ENCODE peak calls at places on chromosomes 12 and 14, in seven cellular contexts. J is adrenal gland, X is sigmoid colon, Z is A549, V is tibial nerve, H is uterus, M is breast epithelium. A is an unnamed sample. For H3K4me1, the result is how much of the 10 kb centered on the place peaks cover.

GRCh38 chr12:50732591-50732990 is 31.3 kb upstream of the ATF1 start:
- DNase-seq in H (no peak), V (no peak), Z (peak), J (peak), X (no peak), M (no peak), A (no peak)

GRCh38 chr12:19031032-19031431 is 98.5 kb upstream of the PLEKHA5 start:
- DNase-seq in M (no peak), H (no peak), X (no peak), V (no peak), Z (peak), J (no peak), A (no peak)

GRCh38 chr12:13534645-13535398 is 338.3 kb downstream of the EMP1 start:
- DNase-seq in X (peak), M (no peak), Z (peak), V (peak), H (peak), J (peak), A (peak)

GRCh38 chr14:64035143-64035542 is 182.3 kb downstream of the SYNE2 start:
- DNase-seq in V (no peak), X (no peak), J (no peak), H (no peak), M (no peak), Z (no peak), A (no peak)

GRCh38 chr12:118061011-118061875 is at the start of gene WSB2:
- DNase-seq in X (peak), Z (peak), V (peak), H (peak), J (peak), M (peak), A (peak)

GRCh38 chr14:58796636-58797429 is 159.1 kb downstream of the DACT1 start:
- DNase-seq in M (no peak), Z (no peak), H (no peak), J (no peak), X (no peak), V (no peak), A (no peak)

GRCh38 chr12:92408072-92408900 is 262.6 kb upstream of the BTG1 start:
- DNase-seq in Z (peak), H (no peak), X (no peak), J (peak), M (no peak), V (no peak), A (peak)

GRCh38 chr12:120737557-120738251 is 12.1 kb downstream of the ACADS start:
- DNase-seq in J (no peak), H (no peak), X (no peak), Z (no peak), M (no peak), V (no peak), A (no peak)

GRCh38 chr12:72346331-72346944 is 74.3 kb downstream of the TRHDE start:
- DNase-seq in Z (peak), V (peak), M (no peak), X (no peak), J (peak), H (peak), A (no peak)

GRCh38 chr14:21072781-21073339 is 2.8 kb downstream of the ARHGEF40 start:
- DNase-seq in V (no peak), M (no peak), H (no peak), Z (no peak), X (no peak), J (no peak), A (no peak)

GRCh38 chr12:69028941-69029729 is 96.2 kb upstream of the CPM start:
- DNase-seq in M (no peak), Z (no peak), J (no peak), X (no peak), H (no peak), V (no peak), A (no peak)

GRCh38 chr12:53231859-53232640 is at the start of gene RARG:
- DNase-seq in J (peak), Z (peak), X (peak), H (peak), V (peak), M (peak), A (no peak)

GRCh38 chr14:93683241-93683640 is 105.0 kb downstream of the PRIMA1 start:
- DNase-seq in X (no peak), H (no peak), J (no peak), V (no peak), Z (peak), M (no peak), A (no peak)

GRCh38 chr14:36132826-36133225 is 43.7 kb downstream of the PTCSC3 start:
- DNase-seq in M (no peak), Z (no peak), H (no peak), V (no peak), X (no peak), J (no peak), A (no peak)

GRCh38 chr14:71488703-71489141 is 443.5 kb upstream of the RGS6 start:
- DNase-seq in Z (no peak), H (no peak), V (no peak), J (no peak), X (no peak), M (no peak), A (no peak)

GRCh38 chr14:34498684-34499412 is 36.8 kb upstream of the SPTSSA start:
- DNase-seq in M (no peak), H (no peak), X (no peak), Z (peak), V (no peak), J (peak), A (no peak)

GRCh38 chr12:108335349-108336119 is 3.6 kb downstream of the CMKLR1 start:
- DNase-seq in X (no peak), V (no peak), H (no peak), J (no peak), Z (no peak), M (no peak), A (no peak)

GRCh38 chr12:116633515-116633914 is 74.3 kb downstream of the MAP1LC3B2 start:
- DNase-seq in Z (no peak), V (no peak), X (no peak), J (no peak), M (no peak), H (no peak), A (no peak)

GRCh38 chr14:34722723-34723545 is 8.5 kb upstream of the CFL2 start:
- DNase-seq in V (peak), M (no peak), Z (peak), H (peak), X (peak), J (no peak), A (no peak)

GRCh38 chr14:104604461-104605449 is at the start of gene TMEM179:
- DNase-seq in Z (no peak), J (peak), H (no peak), X (peak), V (no peak), M (no peak), A (no peak)

GRCh38 chr12:97323154-97323553 is 139.4 kb upstream of the RMST start:
- DNase-seq in M (no peak), X (no peak), V (no peak), Z (no peak), H (no peak), J (no peak), A (no peak)

GRCh38 chr14:60815371-60815770 is 80.8 kb downstream of the MNAT1 start:
- DNase-seq in M (no peak), Z (no peak), V (no peak), H (no peak), J (no peak), X (no peak), A (no peak)

GRCh38 chr14:54673193-54674121 is 106.5 kb downstream of the SAMD4A start:
- DNase-seq in J (no peak), M (no peak), X (peak), Z (no peak), H (no peak), V (no peak), A (no peak)

GRCh38 chr14:95505030-95505589 is 11.3 kb downstream of the SYNE3 start:
- DNase-seq in Z (no peak), J (no peak), X (peak), V (no peak), H (no peak), M (no peak), A (no peak)

GRCh38 chr12:6745751-6746525 is 7.0 kb downstream of the MLF2 start:
- DNase-seq in M (no peak), X (no peak), Z (no peak), J (no peak), V (no peak), H (no peak), A (no peak)

GRCh38 chr12:6748761-6749160 is 4.2 kb downstream of the MLF2 start:
- DNase-seq in M (no peak), V (no peak), H (no peak), X (no peak), Z (no peak), J (no peak), A (no peak)

DNA sequence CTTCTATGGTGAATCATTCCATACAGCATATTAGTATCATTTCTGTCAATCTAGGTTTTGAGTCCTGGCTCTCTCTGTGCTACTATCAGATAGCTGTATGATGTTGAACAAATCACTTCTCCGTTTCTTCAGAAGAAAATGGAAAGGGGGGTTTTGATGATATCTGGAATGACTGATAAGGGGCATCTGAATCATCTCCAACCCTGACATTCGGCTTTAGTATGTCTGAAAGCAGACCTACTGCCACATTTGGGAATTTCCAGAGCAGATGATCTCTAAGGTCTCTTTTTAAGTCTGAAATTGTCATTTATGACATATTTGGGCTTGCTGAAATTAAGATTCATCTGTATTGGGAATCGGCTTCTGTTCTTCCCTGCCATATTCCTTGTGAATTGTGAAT is 10.1 kb downstream of the MLF2 start:
- DNase-seq in V (no peak), X (no peak), J (no peak), M (no peak), Z (no peak), H (no peak), A (no peak)
- TF ChIP-seq POLR2A in V (no peak), X (no peak), J (no peak), M (no peak), Z (no peak), H (no peak), A (no peak)

GRCh38 chr14:85575617-85575898 is 45.6 kb downstream of the FLRT2 start:
- DNase-seq in H (no peak), Z (no peak), J (no peak), X (no peak), M (no peak), V (no peak), A (no peak)

GRCh38 chr14:85578925-85579324 is 49.0 kb downstream of the FLRT2 start:
- DNase-seq in X (no peak), J (no peak), H (no peak), V (no peak), Z (no peak), M (no peak), A (no peak)

GRCh38 chr14:85577542-85578140 is 47.7 kb downstream of the FLRT2 start:
- DNase-seq in X (no peak), Z (no peak), V (no peak), J (no peak), M (no peak), H (no peak), A (no peak)

GRCh38 chr14:85576161-85576560 is 46.2 kb downstream of the FLRT2 start:
- DNase-seq in V (no peak), H (no peak), J (no peak), X (no peak), Z (no peak), M (no peak), A (no peak)

DNA sequence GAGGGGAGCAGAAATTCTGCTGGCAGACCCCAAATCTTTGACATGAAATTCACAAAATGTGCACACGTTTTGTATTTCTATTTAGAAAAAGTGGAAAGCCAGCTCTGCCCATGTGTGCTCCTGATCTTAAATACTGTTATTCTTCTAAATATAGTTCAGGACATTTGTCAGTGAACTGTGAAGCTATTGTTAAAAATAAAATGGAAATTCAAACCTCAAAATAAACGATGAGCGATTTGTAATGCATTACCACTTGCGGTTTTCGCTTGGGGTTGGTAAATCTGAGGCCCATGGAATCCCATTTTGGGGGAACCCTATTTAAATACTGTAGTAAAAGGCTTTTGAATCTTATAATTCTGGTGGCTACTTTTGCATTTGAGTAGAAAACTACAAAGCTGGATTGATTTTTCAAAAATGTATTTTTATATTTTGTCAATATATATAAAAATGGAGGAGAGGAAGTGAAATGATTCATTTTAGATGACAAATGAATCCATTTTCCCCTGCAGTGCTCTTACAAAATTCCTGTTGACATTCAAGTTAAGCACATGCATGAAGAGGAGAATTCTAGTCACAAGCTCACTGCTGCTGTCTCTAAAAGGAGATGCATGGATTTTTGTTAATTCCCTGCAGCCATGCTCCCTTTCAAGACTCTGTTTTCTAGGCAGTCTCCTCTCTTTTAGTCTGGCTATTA is 47.1 kb downstream of the FLRT2 start:
- DNase-seq in V (no peak), H (no peak), X (no peak), Z (no peak), M (no peak), J (no peak), A (no peak)
- H3K4me1 ChIP-seq in V (under half), H (under half), X (under half), Z (under half), M (under half), J (under half), A (under half)

GRCh38 chr14:73784065-73784987 is 67.3 kb upstream of the PTGR2 start:
- DNase-seq in Z (no peak), H (peak), X (peak), M (no peak), J (peak), V (no peak), A (no peak)
- H3K27ac ChIP-seq in Z (peak), H (peak), X (peak), M (peak), J (peak), V (peak), A (peak)

DNA sequence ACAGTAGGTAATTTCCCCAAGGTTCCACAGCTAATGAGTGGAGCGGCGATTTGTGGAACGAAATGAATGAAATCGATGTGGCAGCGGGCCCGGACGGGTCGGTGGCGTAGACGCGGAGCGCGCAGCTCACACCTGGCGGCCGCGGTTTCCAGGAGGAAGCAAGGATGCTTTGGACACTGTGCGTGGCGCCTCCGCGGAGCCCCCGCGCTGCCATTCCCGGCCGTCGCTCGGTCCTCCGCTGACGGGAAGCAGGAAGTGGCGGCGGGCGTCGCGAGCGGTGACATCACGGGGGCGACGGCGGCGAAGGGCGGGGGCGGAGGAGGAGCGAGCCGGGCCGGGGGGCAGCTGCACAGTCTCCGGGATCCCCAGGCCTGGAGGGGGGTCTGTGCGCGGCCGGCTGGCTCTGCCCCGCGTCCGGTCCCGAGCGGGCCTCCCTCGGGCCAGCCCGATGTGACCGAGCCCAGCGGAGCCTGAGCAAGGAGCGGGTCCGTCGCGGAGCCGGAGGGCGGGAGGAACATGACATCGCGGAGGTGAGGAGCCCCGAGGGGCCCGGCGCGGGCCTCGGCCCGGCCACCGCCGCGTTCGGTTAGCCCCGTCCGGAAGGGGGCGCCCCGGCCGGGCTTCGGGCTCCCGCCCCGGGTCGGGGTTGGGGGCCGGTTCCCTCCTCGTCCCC is at the start of gene PTPN11:
- DNase-seq in H (peak), X (peak), M (peak), J (peak), V (peak), Z (peak), A (peak)
- TF ChIP-seq POLR2A in H (peak), X (peak), M (peak), J (peak), V (peak), Z (peak), A (peak)

DNA sequence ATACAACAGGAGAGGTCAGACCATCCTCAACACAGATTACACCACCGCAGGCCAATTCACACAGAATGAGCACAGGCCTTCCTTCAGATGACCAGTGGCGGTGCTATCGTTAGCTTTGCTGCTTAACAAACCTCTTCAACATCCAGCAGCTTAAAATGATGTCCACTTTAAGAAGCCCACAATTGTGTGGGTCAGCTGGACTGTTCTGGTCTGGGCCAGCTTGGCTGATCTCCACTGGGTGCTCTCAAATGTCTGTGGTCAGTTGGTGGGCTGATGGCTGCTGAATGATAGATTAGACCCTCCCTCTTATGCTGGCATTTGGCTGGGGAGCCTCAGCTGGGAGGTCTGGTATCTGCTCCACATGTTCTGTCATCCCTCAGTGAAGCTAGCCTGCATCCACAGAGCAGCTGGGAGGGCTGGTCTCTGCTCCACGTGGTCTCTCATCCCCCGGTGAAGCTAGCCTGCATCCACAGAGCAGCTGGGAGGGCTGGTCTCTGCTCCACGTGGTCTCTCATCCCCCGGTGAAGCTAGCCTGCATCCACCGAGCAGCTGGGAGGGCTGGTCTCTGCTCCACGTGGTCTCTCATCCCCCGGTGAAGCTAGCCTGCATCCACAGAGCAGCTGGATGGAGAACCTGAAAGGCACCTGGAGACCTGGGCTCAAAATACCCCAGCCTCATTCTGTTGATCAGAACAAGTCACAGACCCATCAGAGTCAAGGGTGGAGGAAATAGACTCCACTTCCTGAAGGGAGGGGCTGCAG is 203.6 kb upstream of the DIO3 start:
- DNase-seq in Z (no peak), J (no peak), X (peak), V (no peak), H (peak), M (no peak), A (no peak)
- H3K4me1 ChIP-seq in Z (under half), J (under half), X (under half), V (under half), H (under half), M (under half), A (under half)

GRCh38 chr14:32083789-32084188 is 6.7 kb downstream of the ARHGAP5 start:
- DNase-seq in V (no peak), M (no peak), J (no peak), Z (peak), H (no peak), X (no peak), A (no peak)

GRCh38 chr14:32085845-32086383 is 8.8 kb downstream of the ARHGAP5 start:
- DNase-seq in Z (no peak), X (no peak), H (no peak), M (no peak), J (no peak), V (no peak), A (no peak)

GRCh38 chr14:32083315-32083624 is 6.2 kb downstream of the ARHGAP5 start:
- DNase-seq in X (no peak), H (no peak), J (no peak), M (no peak), V (no peak), Z (no peak), A (no peak)

GRCh38 chr14:32087173-32087861 is 10.2 kb downstream of the ARHGAP5 start:
- DNase-seq in X (no peak), J (no peak), Z (peak), H (no peak), V (no peak), M (no peak), A (no peak)

GRCh38 chr14:32085182-32085844 is 8.2 kb downstream of the ARHGAP5 start:
- DNase-seq in X (no peak), Z (no peak), H (no peak), M (no peak), J (no peak), V (no peak), A (no peak)
- H3K27ac ChIP-seq in X (no peak), Z (no peak), H (no peak), M (no peak), J (no peak), V (no peak), A (no peak)

DNA sequence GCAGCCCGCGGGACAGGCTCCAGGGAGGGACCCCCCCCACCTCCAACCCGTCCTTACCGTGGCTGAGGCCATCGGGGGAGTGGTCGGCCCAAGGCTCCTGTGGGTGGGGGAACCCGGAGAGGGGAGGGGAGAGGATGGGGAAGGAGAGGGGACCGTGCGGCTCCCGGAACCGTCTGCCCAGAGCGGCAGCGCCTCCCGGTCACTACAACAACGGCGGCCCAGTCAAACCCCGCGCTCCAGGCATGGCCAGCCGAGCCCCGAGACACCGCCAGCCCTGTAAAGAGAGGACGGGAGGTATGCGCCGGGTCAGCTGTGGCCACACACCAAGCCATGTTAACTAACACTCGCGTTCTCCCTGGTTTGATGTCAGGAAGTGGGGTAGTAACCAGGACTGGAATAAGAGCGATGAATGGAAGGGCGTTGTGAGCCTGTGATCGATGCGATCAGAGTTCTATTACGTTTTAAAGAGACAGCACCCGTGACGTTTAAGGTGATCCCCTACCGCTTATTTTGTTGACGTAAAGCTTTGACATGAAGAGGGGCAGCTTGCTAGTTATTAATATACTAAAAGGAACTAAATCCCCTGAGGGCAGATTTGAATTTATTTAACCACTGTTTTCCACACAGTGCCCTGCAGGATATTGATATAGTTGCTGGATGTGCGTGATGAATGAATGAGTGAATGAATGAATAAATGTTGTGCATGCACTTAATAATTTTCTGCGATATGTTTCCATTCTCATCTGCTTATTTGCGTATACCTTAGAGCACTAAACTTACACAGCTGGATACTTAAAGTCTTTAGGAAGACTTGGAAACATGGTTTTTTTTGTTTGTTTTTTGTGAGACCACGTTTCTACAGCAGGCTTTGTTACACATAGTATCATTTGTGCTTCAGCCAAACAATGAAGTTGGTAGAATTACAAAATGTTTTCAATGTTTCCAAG is at the start of gene POC1B:
- DNase-seq in M (peak), Z (peak), J (peak), H (peak), V (peak), X (peak), A (peak)
- TF ChIP-seq POLR2A in M (no peak), Z (peak), J (peak), H (peak), V (no peak), X (no peak), A (peak)

GRCh38 chr12:106146987-106147386 is 8.2 kb upstream of the NUAK1 start:
- DNase-seq in V (no peak), H (no peak), M (no peak), X (no peak), Z (no peak), J (no peak), A (no peak)
- H3K4me1 ChIP-seq in V (under half), H (under half), M (under half), X (under half), Z (under half), J (under half), A (under half)